ENCODE peak calls at places on chromosome 9, in nine cellular contexts. W, Y, H, S, A, V, I, M and J are unnamed samples.

GRCh38 chr9:16515879-16516289 is 354.6 kb downstream of the BNC2 start:
- DNase-seq in V (peak; percentile 76), W (no peak), Y (peak; percentile 84), H (no peak), S (no peak), A (peak; percentile 16), I (no peak), M (no peak), J (peak; percentile 35)

GRCh38 chr9:17402309-17402708 is 176.6 kb upstream of the SH3GL2 start:
- DNase-seq in V (peak; percentile 22), S (no peak), Y (peak; percentile 34), I (no peak), M (no peak), H (no peak), W (no peak), A (peak; percentile 11), J (peak; percentile 45)

GRCh38 chr9:125758986-125759811 is 12.0 kb downstream of the PBX3 start:
- DNase-seq in A (no peak), W (peak; percentile 12), S (no peak), H (no peak), Y (no peak), I (no peak), M (no peak), V (peak; percentile 43), J (peak; percentile 32)

GRCh38 chr9:123046796-123047195 is 13.3 kb downstream of the GPR21 start:
- DNase-seq in A (no peak), S (no peak), Y (no peak), I (no peak), H (no peak), W (no peak), V (no peak), M (no peak), J (no peak)

GRCh38 chr9:135746565-135746964 is 44.6 kb downstream of the KCNT1 start:
- DNase-seq in A (no peak), H (no peak), W (no peak), S (no peak), V (no peak), Y (no peak), I (no peak), M (no peak), J (no peak)

GRCh38 chr9:93052791-93053540 is 5.5 kb upstream of the SUSD3 start:
- DNase-seq in S (no peak), M (no peak), W (no peak), H (no peak), I (no peak), Y (no peak), V (no peak), A (no peak), J (no peak)

GRCh38 chr9:8287501-8287900 is 487.9 kb upstream of the DMAC1 start:
- DNase-seq in W (no peak), I (no peak), H (no peak), V (no peak), M (no peak), Y (no peak), A (no peak), S (no peak), J (no peak)

GRCh38 chr9:16726718-16727451 is 143.6 kb downstream of the BNC2 start:
- DNase-seq in S (no peak), W (peak; percentile 66), Y (peak; percentile 83), A (peak; percentile 82), V (peak; percentile 84), H (peak; percentile 47), I (peak; percentile 22), M (peak; percentile 87), J (peak; percentile 97)

GRCh38 chr9:127854169-127854833 is at the start of gene ENG:
- DNase-seq in V (peak; percentile 71), S (no peak), I (no peak), A (peak; percentile 60), M (peak; percentile 83), W (peak; percentile 58), Y (peak; percentile 59), H (peak; percentile 90), J (peak; percentile 79)

GRCh38 chr9:21711504-21711903 is 90.9 kb upstream of the MTAP start:
- DNase-seq in W (no peak), A (no peak), H (no peak), Y (peak; percentile 54), V (peak; percentile 39), I (no peak), M (no peak), S (no peak), J (no peak)

GRCh38 chr9:108434502-108434901 is 421.3 kb downstream of the ACTL7B start:
- DNase-seq in H (no peak), M (no peak), W (no peak), A (no peak), I (no peak), Y (peak; percentile 49), V (peak; percentile 29), S (no peak), J (peak; percentile 59)

GRCh38 chr9:81686614-81687520 is 2.5 kb downstream of the TLE1 start:
- DNase-seq in H (peak; percentile 84), S (peak; percentile 17), V (peak; percentile 78), Y (peak; percentile 87), I (peak; percentile 49), A (peak; percentile 83), W (peak; percentile 89), M (peak; percentile 78), J (peak; percentile 89)

GRCh38 chr9:69871143-69871834 is 50.7 kb downstream of the CFAP95 start:
- DNase-seq in H (no peak), V (peak; percentile 39), S (no peak), A (no peak), Y (no peak), M (no peak), I (no peak), W (no peak), J (no peak)

GRCh38 chr9:82532504-82532903 is 530.4 kb downstream of the RASEF start:
- DNase-seq in Y (peak; percentile 19), V (no peak), H (no peak), A (no peak), W (no peak), I (no peak), M (no peak), S (no peak), J (peak; percentile 19)

GRCh38 chr9:127838375-127839078 is 15.9 kb downstream of the ENG start:
- DNase-seq in M (peak; percentile 90), S (no peak), V (peak; percentile 90), A (peak; percentile 69), I (no peak), W (peak; percentile 46), H (peak; percentile 74), Y (peak; percentile 93), J (no peak)

GRCh38 chr9:127989094-127989493 is 8.3 kb upstream of the EEIG1 start:
- DNase-seq in S (no peak), W (peak; percentile 45), H (peak; percentile 12), A (no peak), M (no peak), V (no peak), I (no peak), Y (no peak), J (no peak)

GRCh38 chr9:652896-653295 is 188.6 kb upstream of the DMRT1 start:
- DNase-seq in V (peak; percentile 23), S (no peak), W (peak; percentile 28), M (peak; percentile 72), I (no peak), A (no peak), H (peak; percentile 80), Y (no peak), J (no peak)

GRCh38 chr9:91896513-91897121 is 53.4 kb downstream of the ROR2 start:
- DNase-seq in W (peak; percentile 40), M (no peak), S (no peak), V (peak; percentile 42), H (peak; percentile 12), I (no peak), A (no peak), Y (peak; percentile 46), J (peak; percentile 91)

GRCh38 chr9:114008667-114009410 is 69.3 kb downstream of the AMBP start:
- DNase-seq in I (no peak), M (no peak), V (no peak), W (no peak), Y (no peak), H (peak; percentile 1), S (no peak), A (no peak), J (no peak)

DNA sequence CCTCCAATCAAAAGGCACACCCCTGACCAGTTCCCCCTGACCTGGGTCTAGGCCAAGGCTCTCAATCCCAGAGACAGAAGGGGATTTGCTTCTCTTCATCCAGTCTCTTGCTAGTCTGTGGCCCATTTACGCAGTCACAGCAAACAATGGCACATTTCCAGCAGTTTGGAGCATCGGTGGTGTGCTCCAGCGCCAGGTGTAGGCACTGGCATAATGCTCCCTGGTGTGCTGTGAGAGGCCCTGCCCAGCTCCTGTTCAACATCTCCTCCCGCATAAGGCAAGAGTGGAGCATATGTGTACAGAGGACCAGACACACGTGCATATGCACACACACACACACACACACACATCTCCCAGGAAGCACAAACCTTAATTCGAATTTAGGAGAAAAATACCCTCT is 79.5 kb upstream of the ERCC6L2 start:
- DNase-seq in I (no peak), A (no peak), W (no peak), S (no peak), V (no peak), H (no peak), M (no peak), Y (no peak), J (no peak)
- TF ChIP-seq CTCF in I (no peak), A (no peak), W (no peak), S (no peak), V (no peak), H (no peak), M (no peak), Y (no peak), J (no peak)

GRCh38 chr9:38507587-38507986 is 83.3 kb upstream of the IGFBPL1 start:
- DNase-seq in S (no peak), Y (no peak), V (no peak), A (no peak), H (no peak), M (no peak), W (no peak), I (no peak), J (no peak)
- TF ChIP-seq CTCF in S (no peak), Y (no peak), V (no peak), A (no peak), H (no peak), M (no peak), W (no peak), I (no peak), J (no peak)

DNA sequence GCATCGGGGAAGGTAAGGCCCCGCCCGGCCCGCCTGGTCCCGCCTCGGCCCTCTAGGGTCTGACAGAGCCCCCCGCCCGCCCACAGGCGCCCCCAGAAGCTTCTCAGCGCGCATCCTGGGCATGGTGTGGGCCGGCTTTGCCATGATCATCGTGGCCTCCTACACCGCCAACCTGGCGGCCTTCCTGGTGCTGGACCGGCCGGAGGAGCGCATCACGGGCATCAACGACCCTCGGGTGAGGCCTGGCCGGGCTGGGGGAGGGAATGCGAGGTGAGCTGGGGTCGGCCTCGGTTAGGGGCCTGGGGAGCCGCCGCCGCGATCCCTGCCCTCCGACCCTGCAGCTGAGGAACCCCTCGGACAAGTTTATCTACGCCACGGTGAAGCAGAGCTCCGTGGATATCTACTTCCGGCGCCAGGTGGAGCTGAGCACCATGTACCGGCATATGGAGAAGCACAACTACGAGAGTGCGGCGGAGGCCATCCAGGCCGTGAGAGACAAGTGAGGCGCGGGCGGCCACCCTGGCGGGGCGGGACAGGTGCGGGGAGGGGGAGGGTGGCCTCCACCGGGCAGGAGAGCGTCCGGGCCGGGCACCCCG is 7.2 kb downstream of the LRRC26 start:
- DNase-seq in V (no peak), M (no peak), I (no peak), S (no peak), W (peak; percentile 63), Y (no peak), A (no peak), H (no peak), J (peak; percentile 34)
- TF ChIP-seq CTCF in V (no peak), M (peak; percentile 25), I (peak; percentile 16), S (no peak), W (peak; percentile 10), Y (no peak), A (no peak), H (no peak), J (no peak)

GRCh38 chr9:137614631-137615386 is 4.0 kb upstream of the EHMT1 start:
- DNase-seq in M (no peak), Y (no peak), S (no peak), I (no peak), V (no peak), H (no peak), A (no peak), W (no peak), J (no peak)
- TF ChIP-seq CTCF in M (no peak), Y (no peak), S (no peak), I (no peak), V (no peak), H (no peak), A (no peak), W (no peak), J (no peak)